ENCODE peak calls at places on chromosome 3, in four cellular contexts. A is K562, L is adrenal gland, E is A549. T is an unnamed sample.

GRCh38 chr3:57179580-57180410 is 14.6 kb upstream of the IL17RD start:
- DNase-seq in L (no peak), E (no peak), A (peak; percentile 23), T (peak; percentile 6)

GRCh38 chr3:121155023-121155422 is 247.0 kb downstream of the STXBP5L start:
- DNase-seq in E (no peak), A (no peak), L (no peak), T (no peak)

GRCh38 chr3:153052096-153052460 is 109.9 kb upstream of the RAP2B start:
- DNase-seq in E (peak; percentile 42), A (peak; percentile 91), L (no peak), T (no peak)

GRCh38 chr3:114308830-114309229 is 15.0 kb downstream of the TIGIT start:
- DNase-seq in L (no peak), A (no peak), E (no peak), T (no peak)

GRCh38 chr3:71601811-71602210 is 18.3 kb upstream of the FOXP1 start:
- DNase-seq in L (no peak), E (no peak), A (no peak), T (no peak)

GRCh38 chr3:11612515-11613184 is 31.1 kb downstream of the VGLL4 start:
- DNase-seq in L (no peak), A (no peak), E (no peak), T (no peak)

GRCh38 chr3:61381745-61382392 is 130.6 kb upstream of the FHIT start:
- DNase-seq in E (peak; percentile 7), A (peak; percentile 21), L (no peak), T (no peak)

GRCh38 chr3:32421991-32422859 is 30.6 kb downstream of the CMTM7 start:
- DNase-seq in L (peak; percentile 77), E (peak; percentile 10), A (no peak), T (peak; percentile 98)

GRCh38 chr3:31224936-31225335 is 307.8 kb upstream of the STT3B start:
- DNase-seq in A (no peak), E (no peak), L (no peak), T (peak; percentile 65)

DNA sequence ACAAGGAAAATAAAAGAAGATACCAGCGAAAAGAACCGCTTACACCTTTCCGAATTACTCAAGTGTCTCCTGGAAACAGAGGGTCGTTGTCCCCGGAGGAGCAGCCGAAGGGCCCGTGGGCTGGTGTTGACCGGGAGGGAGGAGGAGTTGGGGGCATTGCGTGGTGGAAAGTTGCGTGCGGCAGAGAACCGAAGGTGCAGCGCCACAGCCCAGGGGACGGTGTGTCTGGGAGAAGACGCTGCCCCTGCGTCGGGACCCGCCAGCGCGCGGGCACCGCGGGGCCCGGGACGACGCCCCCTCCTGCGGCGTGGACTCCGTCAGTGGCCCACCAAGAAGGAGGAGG is 325 bp downstream of the ALCAM start:
- DNase-seq in L (peak; percentile 51), A (no peak), E (peak; percentile 18), T (no peak)
- H3K27ac ChIP-seq in L (peak overlapping the region; percentile 60), A (no peak overlapping the region), E (peak overlapping the region; percentile 92), T (peak overlapping the region; percentile 92)

GRCh38 chr3:45139372-45139894 is 6.7 kb downstream of the CDCP1 start:
- DNase-seq in E (no peak), A (no peak), L (no peak), T (no peak)
- H3K4me1 ChIP-seq in E (peaks cover 5% of the 10 kb centered on the region), A (peaks cover 74% of the 10 kb centered on the region), L (peaks cover 5% of the 10 kb centered on the region), T (peaks cover 10% of the 10 kb centered on the region)

GRCh38 chr3:97971679-97972567 is at the start of gene RIOX2:
- DNase-seq in L (peak; percentile 74), A (peak; percentile 76), E (peak; percentile 64), T (peak; percentile 81)
- TF ChIP-seq POLR2A in L (no peak), A (peak; percentile 63), E (peak; percentile 89), T (peak; percentile 58)

GRCh38 chr3:43379343-43379742 is 93.0 kb downstream of the SNRK start:
- DNase-seq in A (no peak), L (no peak), E (no peak), T (no peak)
- H3K27ac ChIP-seq in A (no peak overlapping the region), L (no peak overlapping the region), E (no peak overlapping the region), T (no peak overlapping the region)

DNA sequence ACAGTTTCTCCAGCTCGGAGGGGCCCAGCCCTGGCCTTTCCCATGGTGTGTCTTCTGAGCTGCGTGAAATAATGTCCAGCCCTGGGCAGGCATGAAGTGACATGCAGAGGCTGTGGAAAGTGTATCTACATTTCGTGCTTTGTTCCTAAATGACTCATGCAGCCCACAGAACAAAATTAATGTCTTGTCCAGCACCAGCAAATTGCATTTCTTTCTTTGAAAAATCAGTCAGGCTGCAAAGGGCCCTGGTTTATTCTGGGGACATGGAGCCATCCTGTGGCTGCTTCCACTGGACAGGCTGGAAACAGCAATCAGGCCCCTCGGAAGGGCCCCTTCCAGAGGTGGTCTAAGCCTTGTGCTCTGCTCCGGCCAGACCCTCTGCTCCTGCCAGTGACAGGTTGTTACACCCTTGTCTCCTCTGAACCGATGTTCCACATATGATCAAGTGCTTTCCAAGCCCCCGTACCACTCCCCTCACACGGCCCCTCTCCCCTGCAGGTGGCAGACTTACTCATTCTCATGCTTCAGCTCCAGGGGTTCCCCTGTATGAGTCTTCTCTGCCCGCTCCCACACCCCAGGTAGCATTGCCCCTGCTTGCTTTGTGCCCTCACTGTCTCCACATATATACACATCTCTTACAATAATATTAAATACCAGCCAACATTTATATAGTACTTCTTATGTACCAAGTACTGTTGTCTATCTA is 33.7 kb downstream of the CRYGS start:
- DNase-seq in L (no peak), E (no peak), A (no peak), T (no peak)
- H3K4me1 ChIP-seq in L (no peaks in the 10 kb centered on the region), E (no peaks in the 10 kb centered on the region), A (no peaks in the 10 kb centered on the region), T (no peaks in the 10 kb centered on the region)

GRCh38 chr3:141115752-141116541 is 64.8 kb downstream of the SPSB4 start:
- DNase-seq in L (no peak), A (no peak), E (no peak), T (no peak)
- TF ChIP-seq POLR2A in L (no peak), A (no peak), E (no peak), T (no peak)

GRCh38 chr3:15290731-15291130 is 41.7 kb downstream of the SH3BP5 start:
- DNase-seq in A (no peak), E (no peak), L (no peak), T (no peak)
- H3K27ac ChIP-seq in A (no peak overlapping the region), E (no peak overlapping the region), L (peak overlapping the region; percentile 87), T (peak overlapping the region; percentile 74)

DNA sequence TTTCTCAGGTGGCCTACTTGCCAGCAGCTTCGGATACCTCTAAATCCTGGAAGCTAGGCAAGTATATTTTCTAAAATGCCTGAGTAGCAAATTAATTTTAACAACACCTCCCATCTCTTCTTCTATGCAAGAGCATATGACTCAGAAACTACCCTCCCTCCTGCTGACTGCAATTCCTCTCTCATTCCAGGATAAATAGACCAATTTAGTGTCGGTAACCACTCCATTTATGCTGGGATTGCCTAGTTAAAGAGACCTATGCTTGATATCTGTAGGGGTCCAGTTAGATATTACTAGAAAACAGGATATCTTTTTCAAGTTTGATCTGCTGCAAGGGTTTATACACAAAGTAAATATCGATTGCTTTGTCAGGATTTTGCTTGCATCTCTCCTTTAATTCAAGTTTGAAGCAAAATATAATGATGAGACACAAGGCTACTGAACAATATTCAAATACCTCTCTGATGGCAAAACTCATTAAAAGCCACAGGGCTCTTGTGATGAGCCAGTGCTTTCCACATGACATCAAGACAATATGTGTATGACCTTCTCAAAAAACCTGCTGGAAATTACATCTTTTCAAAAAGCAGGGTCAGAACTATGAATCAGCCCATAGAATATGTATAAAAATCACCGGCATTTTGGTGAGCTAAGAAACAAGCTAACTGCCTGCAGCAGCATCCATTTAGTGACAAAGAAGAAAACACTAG is 491.6 kb upstream of the NECTIN3 start:
- DNase-seq in L (no peak), A (no peak), E (no peak), T (no peak)
- H3K4me1 ChIP-seq in L (no peaks in the 10 kb centered on the region), A (no peaks in the 10 kb centered on the region), E (peaks cover 57% of the 10 kb centered on the region), T (no peaks in the 10 kb centered on the region)